ENCODE peak calls at places on chromosomes 16 and 17, in nine cellular contexts. One of them, this sample, is unnamed.

GRCh38 chr16:65698943-65699342 is 577.1 kb upstream of the CDH11 start:
- DNase-seq in lung: no peak
- DNase-seq in NCI-H1417: no peak
- DNase-seq in Kasumi-1: no peak
- DNase-seq in fibroblast of the conjunctiva: peak; percentile 55
- DNase-seq in M059J: peak; percentile 23
- DNase-seq in GM19239: no peak
- DNase-seq in nephron progenitor cell: no peak
- DNase-seq in lower leg skin: no peak
- DNase-seq in this sample: peak; percentile 28

GRCh38 chr17:50133028-50133768 is 3.2 kb upstream of the SAMD14 start:
- DNase-seq in M059J: peak; percentile 86
- DNase-seq in lower leg skin: no peak
- DNase-seq in nephron progenitor cell: no peak
- DNase-seq in NCI-H1417: no peak
- DNase-seq in Kasumi-1: no peak
- DNase-seq in lung: no peak
- DNase-seq in fibroblast of the conjunctiva: no peak
- DNase-seq in GM19239: no peak
- DNase-seq in this sample: peak; percentile 74

GRCh38 chr17:3004925-3005324 is 58.5 kb downstream of the OR1D5 start:
- DNase-seq in NCI-H1417: no peak
- DNase-seq in fibroblast of the conjunctiva: no peak
- DNase-seq in lung: peak; percentile 53
- DNase-seq in nephron progenitor cell: no peak
- DNase-seq in M059J: no peak
- DNase-seq in lower leg skin: no peak
- DNase-seq in GM19239: no peak
- DNase-seq in Kasumi-1: no peak
- DNase-seq in this sample: no peak

GRCh38 chr17:78791840-78792709 is 10.0 kb upstream of the CYTH1 start:
- DNase-seq in lower leg skin: no peak
- DNase-seq in fibroblast of the conjunctiva: no peak
- DNase-seq in GM19239: no peak
- DNase-seq in NCI-H1417: no peak
- DNase-seq in Kasumi-1: no peak
- DNase-seq in nephron progenitor cell: no peak
- DNase-seq in M059J: no peak
- DNase-seq in lung: no peak
- DNase-seq in this sample: no peak

GRCh38 chr16:807345-808251 is 7.1 kb upstream of the GNG13 start:
- DNase-seq in GM19239: peak; percentile 98
- DNase-seq in M059J: peak; percentile 91
- DNase-seq in lung: peak; percentile 91
- DNase-seq in fibroblast of the conjunctiva: peak; percentile 83
- DNase-seq in lower leg skin: peak; percentile 99
- DNase-seq in NCI-H1417: peak; percentile 96
- DNase-seq in nephron progenitor cell: peak; percentile 84
- DNase-seq in Kasumi-1: no peak
- DNase-seq in this sample: peak; percentile 99

GRCh38 chr16:3091551-3091950 is 7.5 kb downstream of the ZSCAN10 start:
- DNase-seq in Kasumi-1: no peak
- DNase-seq in NCI-H1417: no peak
- DNase-seq in lower leg skin: no peak
- DNase-seq in fibroblast of the conjunctiva: no peak
- DNase-seq in nephron progenitor cell: no peak
- DNase-seq in GM19239: no peak
- DNase-seq in lung: no peak
- DNase-seq in M059J: no peak
- DNase-seq in this sample: peak; percentile 5

GRCh38 chr16:11698271-11698689 is 30.0 kb downstream of the SNN start:
- DNase-seq in fibroblast of the conjunctiva: no peak
- DNase-seq in lower leg skin: peak; percentile 56
- DNase-seq in Kasumi-1: no peak
- DNase-seq in M059J: peak; percentile 17
- DNase-seq in nephron progenitor cell: no peak
- DNase-seq in lung: no peak
- DNase-seq in GM19239: no peak
- DNase-seq in NCI-H1417: no peak
- DNase-seq in this sample: no peak

GRCh38 chr16:28012031-28012445 is 51.5 kb downstream of the GSG1L start:
- DNase-seq in M059J: no peak
- DNase-seq in GM19239: no peak
- DNase-seq in NCI-H1417: no peak
- DNase-seq in nephron progenitor cell: peak; percentile 68
- DNase-seq in fibroblast of the conjunctiva: no peak
- DNase-seq in Kasumi-1: peak; percentile 1
- DNase-seq in lower leg skin: no peak
- DNase-seq in lung: no peak
- DNase-seq in this sample: no peak

GRCh38 chr16:59591480-59591879 is 857.4 kb upstream of the GOT2 start:
- DNase-seq in lung: no peak
- DNase-seq in fibroblast of the conjunctiva: no peak
- DNase-seq in Kasumi-1: no peak
- DNase-seq in lower leg skin: no peak
- DNase-seq in NCI-H1417: no peak
- DNase-seq in GM19239: no peak
- DNase-seq in M059J: peak; percentile 48
- DNase-seq in nephron progenitor cell: no peak
- DNase-seq in this sample: peak; percentile 19

GRCh38 chr17:28925912-28926365 is 23.1 kb upstream of the DHRS13 start:
- DNase-seq in lower leg skin: no peak
- DNase-seq in lung: no peak
- DNase-seq in nephron progenitor cell: no peak
- DNase-seq in NCI-H1417: peak; percentile 80
- DNase-seq in M059J: peak; percentile 96
- DNase-seq in fibroblast of the conjunctiva: no peak
- DNase-seq in Kasumi-1: peak; percentile 70
- DNase-seq in GM19239: peak; percentile 30
- DNase-seq in this sample: peak; percentile 73

GRCh38 chr17:58153046-58153445 is 4.9 kb downstream of the OR4D1 start:
- DNase-seq in fibroblast of the conjunctiva: no peak
- DNase-seq in M059J: no peak
- DNase-seq in lung: no peak
- DNase-seq in Kasumi-1: peak; percentile 92
- DNase-seq in nephron progenitor cell: no peak
- DNase-seq in NCI-H1417: no peak
- DNase-seq in lower leg skin: no peak
- DNase-seq in GM19239: no peak
- DNase-seq in this sample: no peak

GRCh38 chr16:11141409-11142260 is 114.4 kb downstream of the SOCS1 start:
- DNase-seq in lower leg skin: no peak
- DNase-seq in Kasumi-1: no peak
- DNase-seq in GM19239: no peak
- DNase-seq in NCI-H1417: no peak
- DNase-seq in fibroblast of the conjunctiva: no peak
- DNase-seq in nephron progenitor cell: no peak
- DNase-seq in M059J: peak; percentile 34
- DNase-seq in lung: no peak
- DNase-seq in this sample: no peak

GRCh38 chr17:20908373-20909273 is 134.2 kb downstream of the USP22 start:
- DNase-seq in GM19239: peak; percentile 74
- DNase-seq in M059J: peak; percentile 85
- DNase-seq in fibroblast of the conjunctiva: peak; percentile 55
- DNase-seq in lower leg skin: peak; percentile 96
- DNase-seq in lung: peak; percentile 86
- DNase-seq in NCI-H1417: peak; percentile 94
- DNase-seq in nephron progenitor cell: peak; percentile 89
- DNase-seq in Kasumi-1: peak; percentile 1
- DNase-seq in this sample: peak; percentile 99

GRCh38 chr17:50668025-50668837 is 33.5 kb downstream of the ABCC3 start:
- DNase-seq in lower leg skin: no peak
- DNase-seq in fibroblast of the conjunctiva: no peak
- DNase-seq in NCI-H1417: no peak
- DNase-seq in GM19239: no peak
- DNase-seq in lung: no peak
- DNase-seq in M059J: peak; percentile 68
- DNase-seq in nephron progenitor cell: no peak
- DNase-seq in Kasumi-1: no peak
- DNase-seq in this sample: peak; percentile 71

GRCh38 chr17:80104321-80104955 is 3.1 kb downstream of the GAA start:
- DNase-seq in Kasumi-1: no peak
- DNase-seq in fibroblast of the conjunctiva: no peak
- DNase-seq in NCI-H1417: peak; percentile 94
- DNase-seq in GM19239: no peak
- DNase-seq in nephron progenitor cell: peak; percentile 37
- DNase-seq in lower leg skin: no peak
- DNase-seq in M059J: peak; percentile 25
- DNase-seq in lung: no peak
- DNase-seq in this sample: peak; percentile 33

GRCh38 chr17:43030137-43030767 is 5.2 kb downstream of the RND2 start:
- DNase-seq in NCI-H1417: no peak
- DNase-seq in nephron progenitor cell: no peak
- DNase-seq in lung: no peak
- DNase-seq in fibroblast of the conjunctiva: no peak
- DNase-seq in GM19239: no peak
- DNase-seq in Kasumi-1: no peak
- DNase-seq in M059J: no peak
- DNase-seq in lower leg skin: no peak
- DNase-seq in this sample: no peak

GRCh38 chr17:40577611-40578065 is 12.4 kb upstream of the CCR7 start:
- DNase-seq in Kasumi-1: no peak
- DNase-seq in NCI-H1417: no peak
- DNase-seq in lower leg skin: peak; percentile 50
- DNase-seq in nephron progenitor cell: no peak
- DNase-seq in M059J: no peak
- DNase-seq in GM19239: no peak
- DNase-seq in lung: no peak
- DNase-seq in fibroblast of the conjunctiva: no peak
- DNase-seq in this sample: no peak

GRCh38 chr17:17900615-17901520 is 64.1 kb upstream of the SREBF1 start:
- DNase-seq in NCI-H1417: peak; percentile 56
- DNase-seq in fibroblast of the conjunctiva: peak; percentile 98
- DNase-seq in GM19239: no peak
- DNase-seq in lower leg skin: peak; percentile 96
- DNase-seq in lung: peak; percentile 89
- DNase-seq in M059J: peak; percentile 98
- DNase-seq in nephron progenitor cell: no peak
- DNase-seq in Kasumi-1: peak; percentile 1
- DNase-seq in this sample: peak; percentile 96

GRCh38 chr17:77807051-77807745 is 151.3 kb upstream of the TNRC6C start:
- DNase-seq in lung: no peak
- DNase-seq in M059J: no peak
- DNase-seq in Kasumi-1: no peak
- DNase-seq in GM19239: no peak
- DNase-seq in fibroblast of the conjunctiva: no peak
- DNase-seq in NCI-H1417: no peak
- DNase-seq in lower leg skin: no peak
- DNase-seq in nephron progenitor cell: no peak
- DNase-seq in this sample: no peak

GRCh38 chr16:2475413-2476344 is 752 bp downstream of the TBC1D24 start:
- DNase-seq in Kasumi-1: no peak
- DNase-seq in nephron progenitor cell: no peak
- DNase-seq in GM19239: no peak
- DNase-seq in lung: no peak
- DNase-seq in lower leg skin: no peak
- DNase-seq in fibroblast of the conjunctiva: no peak
- DNase-seq in M059J: no peak
- DNase-seq in NCI-H1417: peak; percentile 64
- DNase-seq in this sample: no peak

GRCh38 chr17:81373536-81374160 is 21.6 kb upstream of the BAHCC1 start:
- DNase-seq in fibroblast of the conjunctiva: no peak
- DNase-seq in lung: no peak
- DNase-seq in lower leg skin: peak; percentile 80
- DNase-seq in nephron progenitor cell: no peak
- DNase-seq in M059J: no peak
- DNase-seq in NCI-H1417: no peak
- DNase-seq in GM19239: no peak
- DNase-seq in Kasumi-1: no peak
- DNase-seq in this sample: no peak

GRCh38 chr16:9258423-9259051 is 167.1 kb downstream of the HAPSTR1 start:
- DNase-seq in lower leg skin: no peak
- DNase-seq in nephron progenitor cell: peak; percentile 61
- DNase-seq in M059J: peak; percentile 17
- DNase-seq in NCI-H1417: peak; percentile 38
- DNase-seq in GM19239: peak; percentile 27
- DNase-seq in fibroblast of the conjunctiva: peak; percentile 3
- DNase-seq in Kasumi-1: peak; percentile 24
- DNase-seq in lung: peak; percentile 30
- DNase-seq in this sample: peak; percentile 37

GRCh38 chr17:2412561-2413021 is 11.7 kb upstream of the MNT start:
- DNase-seq in lung: no peak
- DNase-seq in M059J: peak; percentile 17
- DNase-seq in GM19239: no peak
- DNase-seq in fibroblast of the conjunctiva: no peak
- DNase-seq in Kasumi-1: no peak
- DNase-seq in lower leg skin: no peak
- DNase-seq in NCI-H1417: no peak
- DNase-seq in nephron progenitor cell: no peak
- DNase-seq in this sample: peak; percentile 67

GRCh38 chr17:4934173-4934979 is 2.3 kb downstream of the GP1BA start:
- DNase-seq in fibroblast of the conjunctiva: no peak
- DNase-seq in M059J: peak; percentile 82
- DNase-seq in lung: no peak
- DNase-seq in NCI-H1417: no peak
- DNase-seq in GM19239: peak; percentile 46
- DNase-seq in lower leg skin: no peak
- DNase-seq in Kasumi-1: no peak
- DNase-seq in nephron progenitor cell: peak; percentile 35
- DNase-seq in this sample: peak; percentile 40

This sample was measured in AG20443.